ENCODE peak calls at places on chromosomes 1 and 21, in eight cellular contexts. K is heart left ventricle, E is uterus, A is brain microvascular endothelial cell, Y is astrocyte of the spinal cord, R is IMR-90, I is PC-9, G is lower lobe of right lung. J is an unnamed sample.

GRCh38 chr1:182135946-182136345 is 74.4 kb upstream of the ZNF648 start:
- DNase-seq in I (no peak), K (no peak), R (no peak), Y (no peak), E (no peak), A (no peak), G (no peak), J (no peak)

GRCh38 chr1:223752721-223753515 is 40.6 kb downstream of the CAPN2 start:
- DNase-seq in R (no peak), Y (no peak), I (no peak), E (no peak), G (no peak), K (no peak), A (no peak), J (no peak)

GRCh38 chr1:23210963-23211362 is 6.3 kb downstream of the HTR1D start:
- DNase-seq in A (no peak), I (no peak), G (no peak), R (no peak), K (no peak), Y (no peak), E (no peak), J (no peak)

GRCh38 chr1:9289724-9290493 is 2.8 kb upstream of the SPSB1 start:
- DNase-seq in A (peak), Y (peak), R (peak), G (no peak), I (peak), E (peak), K (peak), J (peak)

GRCh38 chr1:95041491-95042165 is 31.1 kb downstream of the ALG14 start:
- DNase-seq in R (peak), A (peak), I (peak), Y (peak), K (no peak), G (no peak), E (peak), J (no peak)

GRCh38 chr1:83095570-83095969 is 903.4 kb downstream of the TTLL7 start:
- DNase-seq in I (no peak), A (no peak), E (no peak), R (no peak), G (no peak), Y (no peak), K (no peak), J (no peak)

GRCh38 chr21:28099296-28099695 is 893.4 kb downstream of the LTN1 start:
- DNase-seq in K (peak), R (peak), E (peak), A (no peak), G (no peak), Y (no peak), I (no peak), J (no peak)

GRCh38 chr21:46551636-46552241 is 53.1 kb downstream of the S100B start:
- DNase-seq in A (no peak), K (no peak), E (no peak), G (peak), R (no peak), I (no peak), Y (no peak), J (no peak)

GRCh38 chr1:21852282-21853129 is 40.4 kb downstream of the LDLRAD2 start:
- DNase-seq in K (no peak), Y (no peak), I (no peak), R (no peak), E (no peak), A (no peak), G (no peak), J (no peak)

GRCh38 chr1:87730274-87731222 is 401.9 kb downstream of the LMO4 start:
- DNase-seq in K (no peak), I (no peak), Y (no peak), R (peak), A (no peak), G (no peak), E (no peak), J (no peak)

GRCh38 chr1:23592209-23592905 is 33.1 kb upstream of the ID3 start:
- DNase-seq in Y (no peak), E (no peak), R (no peak), A (no peak), G (no peak), K (peak), I (no peak), J (no peak)

GRCh38 chr1:112688781-112689193 is 14.3 kb downstream of the MOV10 start:
- DNase-seq in E (no peak), A (no peak), K (peak), I (no peak), Y (no peak), R (no peak), G (no peak), J (no peak)

GRCh38 chr1:160622885-160623633 is 23.8 kb downstream of the SLAMF1 start:
- DNase-seq in R (no peak), A (no peak), Y (no peak), I (no peak), K (no peak), G (no peak), E (no peak), J (no peak)

GRCh38 chr1:3373175-3373574 is 81.3 kb upstream of the ARHGEF16 start:
- DNase-seq in G (no peak), I (no peak), R (no peak), A (no peak), Y (no peak), E (no peak), K (no peak), J (no peak)

GRCh38 chr1:201598973-201599372 is 60.0 kb downstream of the NAV1 start:
- DNase-seq in Y (no peak), G (no peak), E (no peak), I (no peak), K (no peak), R (no peak), A (no peak), J (no peak)

GRCh38 chr1:20112279-20113000 is 6.9 kb downstream of the PLA2G2D start:
- DNase-seq in A (no peak), K (no peak), Y (no peak), G (no peak), E (no peak), R (no peak), I (no peak), J (no peak)

GRCh38 chr21:37204580-37204979 is 62.6 kb downstream of the VPS26C start:
- DNase-seq in I (no peak), Y (no peak), A (no peak), E (no peak), K (no peak), R (peak), G (no peak), J (no peak)

GRCh38 chr1:241677171-241677570 is 25.1 kb downstream of the WDR64 start:
- DNase-seq in K (no peak), E (no peak), A (no peak), Y (no peak), I (no peak), R (no peak), G (no peak), J (no peak)

GRCh38 chr1:213852107-213852506 is 135.7 kb upstream of the PROX1 start:
- DNase-seq in R (no peak), A (no peak), K (no peak), E (no peak), Y (no peak), I (no peak), G (no peak), J (no peak)

GRCh38 chr1:244273262-244273844 is 178.4 kb downstream of the ADSS2 start:
- DNase-seq in K (no peak), I (no peak), Y (no peak), R (no peak), G (no peak), E (no peak), A (no peak), J (no peak)

GRCh38 chr1:212040629-212041028 is 5.1 kb downstream of the DTL start:
- DNase-seq in K (no peak), A (no peak), I (no peak), G (no peak), R (no peak), E (no peak), Y (no peak), J (no peak)

GRCh38 chr21:43740497-43741156 is 21.7 kb downstream of the PDXK start:
- DNase-seq in G (peak), I (peak), A (no peak), Y (peak), E (peak), K (no peak), R (no peak), J (no peak)

GRCh38 chr1:213274140-213274539 is 223.1 kb downstream of the RPS6KC1 start:
- DNase-seq in G (no peak), A (no peak), Y (no peak), I (no peak), K (no peak), R (no peak), E (no peak), J (no peak)

GRCh38 chr1:157484573-157484972 is 67.7 kb downstream of the FCRL5 start:
- DNase-seq in K (no peak), I (no peak), R (no peak), G (no peak), A (no peak), Y (no peak), E (no peak), J (no peak)

GRCh38 chr1:238324465-238324864 is 433.7 kb upstream of the ZP4 start:
- DNase-seq in I (no peak), E (no peak), A (no peak), Y (no peak), G (no peak), R (no peak), K (no peak), J (no peak)

GRCh38 chr1:207813513-207813881 is 61.6 kb downstream of the CD46 start:
- DNase-seq in E (no peak), K (no peak), Y (no peak), R (no peak), I (no peak), A (no peak), G (no peak), J (no peak)

GRCh38 chr1:207815466-207815865 is 63.6 kb downstream of the CD46 start:
- DNase-seq in R (no peak), G (no peak), A (no peak), E (no peak), I (no peak), K (no peak), Y (no peak), J (no peak)

GRCh38 chr1:207815913-207816312 is 64.1 kb downstream of the CD46 start:
- DNase-seq in Y (no peak), G (no peak), I (no peak), A (peak), R (peak), E (no peak), K (no peak), J (no peak)

GRCh38 chr1:207813946-207814345 is 62.1 kb downstream of the CD46 start:
- DNase-seq in R (no peak), Y (no peak), G (no peak), A (no peak), K (no peak), I (no peak), E (no peak), J (no peak)

GRCh38 chr1:207814469-207814868 is 62.6 kb downstream of the CD46 start:
- DNase-seq in K (no peak), Y (no peak), A (no peak), E (no peak), I (no peak), R (no peak), G (no peak), J (no peak)
- TF ChIP-seq CTCF in K (no peak), Y (no peak), A (no peak), E (no peak), I (no peak), R (no peak), G (no peak), J (no peak)

DNA sequence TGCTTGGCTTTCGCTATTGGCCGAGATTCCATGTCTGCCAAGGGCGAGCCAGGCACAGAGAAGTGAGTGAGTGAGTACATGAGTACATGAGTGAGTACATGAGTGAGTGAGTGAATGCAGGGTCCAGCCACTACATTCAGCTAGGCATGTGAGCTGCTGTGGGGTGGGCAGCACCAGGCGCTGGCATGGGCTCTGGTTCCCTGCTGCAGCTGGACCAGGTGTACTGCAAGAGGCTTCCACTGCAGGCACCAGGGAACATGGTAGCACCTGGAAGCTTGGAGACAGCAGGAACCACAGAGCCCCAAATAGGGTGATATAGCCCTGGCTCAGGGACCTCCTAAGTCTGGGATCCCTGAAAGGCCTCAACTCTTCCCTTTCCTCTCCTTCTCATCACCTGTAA is 330.2 kb downstream of the USP25 start:
- DNase-seq in K (no peak), Y (no peak), I (no peak), G (no peak), A (no peak), E (no peak), R (no peak), J (no peak)
- TF ChIP-seq CTCF in K (no peak), Y (no peak), I (no peak), G (no peak), A (no peak), E (no peak), R (no peak), J (no peak)

GRCh38 chr1:198838022-198838342 is 199.1 kb downstream of the PTPRC start:
- DNase-seq in E (no peak), K (no peak), G (no peak), Y (no peak), R (no peak), I (no peak), A (no peak), J (no peak)

GRCh38 chr1:198833706-198834497 is 195.1 kb downstream of the PTPRC start:
- DNase-seq in Y (no peak), E (no peak), R (no peak), I (no peak), A (no peak), K (no peak), G (no peak), J (no peak)

GRCh38 chr1:198842686-198843085 is 203.8 kb downstream of the PTPRC start:
- DNase-seq in Y (no peak), A (no peak), I (no peak), K (no peak), R (no peak), G (no peak), E (no peak), J (no peak)

DNA sequence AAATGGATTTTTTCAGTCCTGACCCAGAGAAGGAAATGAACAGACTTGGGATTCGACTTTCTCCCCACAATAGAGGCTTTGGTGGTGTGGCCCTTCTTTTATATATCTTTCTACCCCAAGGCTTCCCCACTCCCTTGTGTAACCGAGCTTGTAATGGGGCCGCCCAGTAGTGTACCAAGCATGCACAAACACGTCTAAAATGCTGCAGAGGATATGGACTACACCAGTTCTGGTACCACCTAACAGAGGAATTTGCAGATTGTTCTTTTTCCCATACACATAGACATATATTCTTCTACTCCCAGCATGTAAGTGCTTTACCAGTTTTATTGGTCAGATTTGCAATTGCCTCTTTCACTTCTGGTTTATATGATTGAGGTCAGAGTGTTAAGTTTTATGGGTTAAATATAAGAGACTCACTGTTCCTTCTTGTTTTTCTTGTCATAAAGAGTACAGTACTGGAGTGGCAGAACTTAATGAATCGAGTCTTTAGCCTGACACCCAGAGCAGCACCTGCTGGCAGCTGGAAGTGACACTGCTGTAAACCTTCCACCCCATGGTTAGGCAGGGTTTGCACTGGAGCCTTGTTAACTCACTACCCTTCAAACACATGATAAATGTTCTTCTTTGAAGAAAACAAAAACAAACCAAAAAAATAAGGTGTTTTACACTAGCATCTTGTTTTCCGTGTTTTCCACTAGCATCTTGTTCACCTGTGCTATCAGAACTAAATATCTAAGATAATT is 198.6 kb downstream of the PTPRC start:
- DNase-seq in G (no peak), E (no peak), Y (no peak), I (no peak), R (no peak), K (no peak), A (no peak), J (no peak)
- TF ChIP-seq CTCF in G (no peak), E (no peak), Y (no peak), I (no peak), R (no peak), K (no peak), A (no peak), J (no peak)

DNA sequence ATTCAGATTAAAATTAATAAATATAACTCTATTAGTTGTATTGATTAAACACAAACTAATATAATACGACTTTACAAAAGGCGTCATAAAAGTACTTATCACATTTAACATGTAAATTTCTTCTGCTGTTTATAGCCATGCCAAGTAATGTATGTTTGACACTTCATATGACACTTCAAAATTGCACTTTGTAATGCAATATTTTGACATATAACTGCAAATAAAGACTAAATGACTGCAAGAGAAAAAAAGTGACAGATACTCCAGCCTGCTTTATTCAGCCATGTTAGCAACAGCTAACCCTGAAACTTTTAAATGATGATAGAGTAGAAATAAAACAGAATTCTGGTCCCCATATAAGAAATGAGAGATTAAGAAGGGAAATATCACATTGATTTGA is 1238.0 kb downstream of the MRPL39 start:
- DNase-seq in A (no peak), I (no peak), E (no peak), R (no peak), Y (no peak), K (no peak), G (no peak), J (no peak)
- TF ChIP-seq CTCF in A (no peak), I (no peak), E (no peak), R (no peak), Y (no peak), K (no peak), G (no peak), J (no peak)

DNA sequence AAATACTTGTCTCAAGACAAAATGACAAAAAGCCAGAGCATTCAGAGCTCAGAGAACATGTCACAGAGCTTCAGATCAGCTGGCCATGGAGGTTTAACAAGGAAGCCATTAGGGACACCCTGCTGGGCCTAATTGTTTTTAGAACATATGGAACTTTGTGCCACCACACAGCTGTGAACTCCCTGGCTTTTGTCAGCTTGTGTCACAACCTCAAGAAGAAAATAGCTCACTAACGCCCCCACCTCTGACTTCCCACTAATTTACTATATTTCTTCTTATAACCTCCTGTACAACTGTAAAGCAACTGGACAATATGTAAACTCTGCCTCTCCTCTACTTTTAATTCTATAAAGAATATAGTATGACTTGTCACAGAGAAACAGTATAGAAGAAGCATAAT is 21.0 kb upstream of the TDRD10 start:
- DNase-seq in E (no peak), K (no peak), R (no peak), I (no peak), A (no peak), Y (no peak), G (no peak), J (no peak)
- TF ChIP-seq CTCF in E (no peak), K (no peak), R (no peak), I (no peak), A (no peak), Y (no peak), G (no peak), J (no peak)

GRCh38 chr1:31938184-31938975 is at the start of gene PTP4A2:
- DNase-seq in A (peak), K (peak), I (peak), G (peak), E (peak), R (peak), Y (peak), J (peak)
- TF ChIP-seq CTCF in A (peak), K (peak), I (no peak), G (peak), E (peak), R (peak), Y (peak), J (no peak)

DNA sequence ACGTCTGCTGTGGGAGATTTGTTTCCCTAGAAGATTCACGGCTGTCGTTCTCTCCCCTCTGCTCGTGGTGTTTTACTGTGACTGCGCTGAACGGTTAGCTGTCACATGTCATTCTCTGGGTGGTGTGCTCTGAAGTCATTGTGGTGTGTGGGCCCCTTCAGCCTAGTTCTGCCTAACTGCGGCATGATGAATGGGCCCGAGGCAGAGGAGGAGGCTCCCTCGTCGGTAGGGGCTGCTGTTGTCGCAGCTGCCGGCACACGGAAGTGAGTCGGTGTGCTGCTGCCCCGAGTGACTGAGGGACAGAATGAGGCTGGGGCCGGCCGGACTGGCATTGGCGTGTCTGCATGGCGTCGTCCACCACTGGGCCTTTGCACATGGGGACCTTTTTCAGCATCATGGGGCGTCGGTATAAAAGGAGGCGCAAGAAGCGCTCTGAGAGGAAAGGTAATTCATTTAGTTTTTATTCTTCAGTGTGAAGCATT is 77.9 kb downstream of the ADARB1 start:
- DNase-seq in Y (peak), I (no peak), G (peak), K (peak), E (no peak), R (no peak), A (peak), J (no peak)
- TF ChIP-seq CTCF in Y (peak), I (no peak), G (peak), K (no peak), E (no peak), R (peak), A (peak), J (no peak)

J was measured in thoracic aorta.